ENCODE peak calls at places on chromosomes 13 and 19, in five cellular contexts. Q is coronary artery, Z is astrocyte of the cerebellum, H is GM13977, A is GM10248. M is an unnamed sample.

GRCh38 chr13:52001120-52001731 is 10.0 kb downstream of the ATP7B start:
- DNase-seq in Z (peak), H (peak), Q (no peak), A (peak), M (no peak)

GRCh38 chr19:3375221-3376088 is 9.1 kb downstream of the NFIC start:
- DNase-seq in Z (no peak), Q (peak), H (no peak), A (no peak), M (no peak)

GRCh38 chr19:52492201-52492960 is 35.1 kb upstream of the ZNF808 start:
- DNase-seq in Z (no peak), A (no peak), Q (no peak), H (no peak), M (peak)

GRCh38 chr13:41137951-41138350 is 5.3 kb upstream of the KBTBD6 start:
- DNase-seq in H (no peak), Q (no peak), A (no peak), Z (peak), M (no peak)

GRCh38 chr13:60397693-60398437 is 845 bp downstream of the TDRD3 start:
- DNase-seq in A (peak), Z (no peak), H (peak), Q (peak), M (peak)

GRCh38 chr19:45528149-45528743 is 21.0 kb downstream of the VASP start:
- DNase-seq in Z (no peak), H (no peak), A (no peak), Q (no peak), M (no peak)

GRCh38 chr13:106376411-106377112 is 158.9 kb downstream of the EFNB2 start:
- DNase-seq in Q (no peak), Z (peak), H (no peak), A (no peak), M (no peak)

GRCh38 chr19:35292421-35292820 is 460 bp downstream of the MAG start:
- DNase-seq in A (no peak), Z (no peak), H (no peak), Q (no peak), M (no peak)

GRCh38 chr13:107375701-107376350 is 807.9 kb upstream of the ARGLU1 start:
- DNase-seq in Q (no peak), Z (no peak), A (no peak), H (no peak), M (no peak)

GRCh38 chr13:79684426-79684825 is 203.5 kb downstream of the NDFIP2 start:
- DNase-seq in H (no peak), A (no peak), Q (no peak), Z (peak), M (no peak)

GRCh38 chr19:16075430-16076153 is 703 bp upstream of the TPM4 start:
- DNase-seq in Q (no peak), Z (no peak), H (no peak), A (no peak), M (no peak)

GRCh38 chr13:85806553-85807175 is 7.4 kb upstream of the SLITRK6 start:
- DNase-seq in A (peak), H (peak), Q (no peak), Z (peak), M (peak)

GRCh38 chr13:66803759-66804456 is 426.2 kb downstream of the PCDH9 start:
- DNase-seq in Q (no peak), Z (no peak), A (no peak), H (no peak), M (no peak)

GRCh38 chr19:42250666-42251531 is 4.0 kb downstream of the ERF start:
- DNase-seq in Q (peak), A (no peak), H (no peak), Z (no peak), M (no peak)

GRCh38 chr13:44576396-44577235 is 486 bp upstream of the TSC22D1 start:
- DNase-seq in Q (no peak), Z (no peak), A (peak), H (peak), M (peak)

GRCh38 chr19:55644842-55645511 is 1.5 kb downstream of the ZNF581 start:
- DNase-seq in A (no peak), Q (no peak), Z (no peak), H (no peak), M (no peak)

GRCh38 chr19:458091-459042 is 2.5 kb downstream of the SHC2 start:
- DNase-seq in A (no peak), H (no peak), Z (no peak), Q (no peak), M (no peak)

DNA sequence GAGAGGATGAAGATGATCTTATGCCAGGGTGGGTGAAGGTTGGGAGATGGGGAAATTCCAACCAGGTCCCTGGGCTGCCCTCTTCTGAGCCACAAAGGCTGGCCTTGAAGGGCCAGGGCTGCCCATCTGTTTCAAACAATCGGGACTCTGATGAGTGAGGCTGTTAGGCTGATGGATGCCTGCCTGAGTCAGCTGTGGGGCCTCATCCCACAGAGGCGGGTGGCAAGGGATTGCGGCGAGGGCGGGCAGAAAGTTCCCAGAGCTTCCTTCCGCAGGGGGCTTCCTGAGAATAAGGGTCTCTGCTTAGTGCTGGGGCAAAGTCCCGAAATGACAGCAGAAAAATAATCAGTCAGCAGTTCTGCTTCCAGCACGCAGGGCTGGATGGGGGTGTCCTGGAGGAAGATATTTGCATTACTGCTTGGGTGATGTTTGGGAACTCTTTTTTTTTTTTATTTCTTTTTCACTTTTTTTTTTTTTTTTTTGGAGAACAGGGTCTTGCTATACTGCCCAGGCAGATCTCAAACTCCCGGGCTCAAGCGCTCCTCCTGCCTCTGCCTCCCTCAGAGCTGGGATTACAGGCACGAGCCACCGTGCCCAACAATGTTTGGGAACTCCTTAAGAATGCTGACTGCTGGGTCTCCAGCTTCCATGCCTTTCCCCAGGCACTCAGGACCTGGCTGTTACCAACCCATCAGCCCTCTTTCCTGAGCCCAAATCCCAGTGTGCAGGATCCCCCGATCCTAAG is 14.1 kb downstream of the SH3GL1 start:
- DNase-seq in H (no peak), Z (no peak), A (no peak), Q (no peak), M (no peak)
- TF ChIP-seq CTCF in H (no peak), Z (peak), A (no peak), Q (no peak), M (no peak)

GRCh38 chr13:19618925-19619324 is 14.5 kb upstream of the MPHOSPH8 start:
- DNase-seq in Q (no peak), A (peak), Z (no peak), H (peak), M (peak)
- TF ChIP-seq CTCF in Q (no peak), A (no peak), Z (peak), H (peak), M (peak)

GRCh38 chr13:74794582-74794981 is 660.4 kb upstream of the KLF12 start:
- DNase-seq in A (no peak), H (no peak), Z (no peak), Q (no peak), M (no peak)
- TF ChIP-seq CTCF in A (no peak), H (no peak), Z (peak), Q (no peak), M (no peak)

DNA sequence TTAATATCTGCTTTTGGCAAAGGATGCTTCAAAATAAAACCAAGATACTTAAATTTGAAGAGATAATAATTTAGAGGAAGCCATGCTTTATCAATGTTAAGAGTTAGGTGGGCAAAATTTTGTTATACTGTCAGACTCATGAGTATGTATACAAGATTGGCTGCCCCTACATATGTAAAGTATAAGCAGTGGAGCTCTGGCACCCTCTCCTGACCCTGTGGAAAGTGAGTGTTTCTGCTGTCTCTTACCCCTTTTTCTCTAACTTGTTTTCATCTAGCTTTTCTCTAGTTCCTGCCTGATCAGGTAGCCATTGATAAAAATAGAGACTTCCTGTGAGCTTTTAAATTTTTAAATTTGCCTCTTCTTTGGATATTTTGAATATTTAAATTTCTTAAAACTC is 710.9 kb upstream of the SPRY2 start:
- DNase-seq in H (no peak), Q (no peak), Z (no peak), A (no peak), M (no peak)
- TF ChIP-seq CTCF in H (no peak), Q (no peak), Z (peak), A (no peak), M (peak)

GRCh38 chr13:89812856-89813255 is 1534.6 kb upstream of the MIR17HG start:
- DNase-seq in H (no peak), Z (no peak), Q (no peak), A (no peak), M (no peak)

GRCh38 chr13:89816404-89816803 is 1531.1 kb upstream of the MIR17HG start:
- DNase-seq in Z (no peak), Q (no peak), H (no peak), A (no peak), M (no peak)
- TF ChIP-seq CTCF in Z (no peak), Q (no peak), H (no peak), A (no peak), M (no peak)

GRCh38 chr13:54733639-54734038 is 1705.0 kb downstream of the OLFM4 start:
- DNase-seq in Z (no peak), A (no peak), Q (no peak), H (no peak), M (no peak)
- TF ChIP-seq CTCF in Z (no peak), A (no peak), Q (no peak), H (no peak), M (no peak)

DNA sequence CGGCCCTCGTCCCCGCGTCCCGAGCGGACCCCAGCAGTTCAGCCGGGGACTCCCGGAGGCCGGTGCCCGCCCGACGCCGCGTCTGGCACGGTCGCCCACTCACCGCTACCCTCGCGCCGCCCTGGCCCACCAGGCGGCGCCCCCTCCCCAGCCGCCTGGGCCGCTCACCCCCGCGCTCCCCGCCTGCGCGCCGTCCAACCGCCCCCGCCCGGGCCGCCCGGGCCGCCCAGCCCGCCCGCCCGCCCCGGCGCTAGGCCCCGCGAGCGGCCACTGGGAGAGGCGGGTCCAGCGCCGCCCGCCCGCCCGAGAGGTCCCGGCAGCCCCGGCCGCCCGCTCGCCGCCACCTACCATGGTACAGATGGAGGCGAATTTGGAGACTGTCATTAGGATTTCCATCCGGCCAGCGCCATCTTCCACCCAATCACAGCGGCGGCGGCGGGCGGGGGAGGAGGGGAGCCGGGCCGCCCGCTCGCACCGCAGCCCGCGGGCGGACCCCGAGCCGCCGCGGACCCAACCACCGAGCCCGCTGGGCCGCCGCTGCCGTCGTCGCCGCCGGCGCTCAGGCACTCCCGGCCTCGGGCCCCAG is at the start of gene USP12:
- DNase-seq in A (peak), Z (no peak), H (peak), Q (no peak), M (peak)
- TF ChIP-seq CTCF in A (peak), Z (no peak), H (peak), Q (no peak), M (no peak)

GRCh38 chr19:29576043-29576442 is 30.0 kb upstream of the POP4 start:
- DNase-seq in A (no peak), Q (no peak), H (no peak), Z (no peak), M (no peak)
- TF ChIP-seq CTCF in A (no peak), Q (no peak), H (no peak), Z (no peak), M (no peak)

GRCh38 chr13:90104764-90105163 is 1242.7 kb upstream of the MIR17HG start:
- DNase-seq in Q (no peak), H (no peak), Z (no peak), A (no peak), M (no peak)
- TF ChIP-seq CTCF in Q (no peak), H (no peak), Z (no peak), A (no peak), M (no peak)

M was measured in nephron progenitor cell.